ENCODE peak calls at places on chromosomes 5 and 9, in nine cellular contexts. Z is lower lobe of right lung, V is right lobe of liver, N is pancreas, Y is ovary, S is IMR-90, F is mesendoderm, E is psoas muscle, K is testis. D is an unnamed sample. For H3K4me1, the result is how much of the 10 kb centered on the place peaks cover.

GRCh38 chr5:113546711-113547159 is 33.2 kb downstream of the YTHDC2 start:
- DNase-seq in Y (no peak), N (no peak), E (no peak), Z (no peak), V (no peak), F (no peak), K (no peak), S (peak), D (no peak)

GRCh38 chr9:91285729-91286353 is 75.9 kb downstream of the AUH start:
- DNase-seq in K (no peak), N (no peak), Y (no peak), Z (no peak), S (peak), E (no peak), V (no peak), F (no peak), D (no peak)

GRCh38 chr9:72871685-72872084 is 81.2 kb downstream of the ALDH1A1 start:
- DNase-seq in Y (no peak), F (no peak), N (no peak), E (no peak), S (peak), V (no peak), K (no peak), Z (no peak), D (no peak)

GRCh38 chr9:91192379-91192775 is 169.3 kb downstream of the AUH start:
- DNase-seq in N (no peak), Z (no peak), F (no peak), S (peak), Y (no peak), E (no peak), K (no peak), V (no peak), D (no peak)

GRCh38 chr5:19462019-19462418 is 526.0 kb downstream of the CDH18 start:
- DNase-seq in K (no peak), V (no peak), N (no peak), Y (no peak), S (no peak), E (no peak), Z (no peak), F (no peak), D (no peak)

GRCh38 chr9:87359958-87360601 is 137.6 kb upstream of the DAPK1 start:
- DNase-seq in K (no peak), Y (no peak), Z (no peak), F (no peak), N (no peak), S (no peak), V (peak), E (no peak), D (no peak)

GRCh38 chr5:108003178-108003577 is 332.4 kb upstream of the EFNA5 start:
- DNase-seq in Y (no peak), N (no peak), F (no peak), E (no peak), K (no peak), Z (no peak), S (peak), V (no peak), D (no peak)

GRCh38 chr5:141816598-141817399 is 61.4 kb downstream of the PCDH1 start:
- DNase-seq in S (no peak), V (no peak), Z (no peak), K (no peak), E (no peak), N (no peak), F (peak), Y (no peak), D (no peak)

GRCh38 chr9:105355810-105356209 is 92.0 kb upstream of the FSD1L start:
- DNase-seq in V (no peak), E (no peak), S (peak), K (no peak), F (no peak), Y (no peak), N (no peak), Z (no peak), D (no peak)

GRCh38 chr9:87792831-87793288 is 66.9 kb downstream of the CTSL start:
- DNase-seq in E (peak), N (peak), K (peak), Y (no peak), Z (peak), F (peak), S (peak), V (no peak), D (no peak)

GRCh38 chr5:113487411-113487778 is 858 bp downstream of the MCC start:
- DNase-seq in E (no peak), Y (no peak), Z (no peak), F (peak), K (peak), S (peak), V (no peak), N (no peak), D (no peak)

GRCh38 chr9:87886210-87887150 is 3.8 kb downstream of the SPATA31E1 start:
- DNase-seq in F (no peak), N (no peak), Y (no peak), Z (no peak), S (no peak), K (no peak), V (no peak), E (no peak), D (no peak)

GRCh38 chr5:163306421-163306820 is 131.0 kb upstream of the CCNG1 start:
- DNase-seq in S (no peak), Y (no peak), K (no peak), F (peak), E (no peak), Z (no peak), N (no peak), V (no peak), D (no peak)

GRCh38 chr5:134113908-134114875 is at the start of gene TCF7:
- DNase-seq in N (peak), K (peak), S (peak), F (peak), Z (peak), Y (peak), E (peak), V (peak), D (peak)

GRCh38 chr9:26786571-26786970 is 106.0 kb downstream of the CAAP1 start:
- DNase-seq in K (no peak), Y (no peak), E (no peak), V (no peak), S (no peak), Z (no peak), F (no peak), N (no peak), D (no peak)

GRCh38 chr5:159424123-159424522 is 93.8 kb upstream of the IL12B start:
- DNase-seq in E (no peak), V (no peak), K (no peak), S (no peak), Y (no peak), Z (no peak), F (no peak), N (no peak), D (no peak)

GRCh38 chr5:137300411-137301240 is 198.5 kb downstream of the SPOCK1 start:
- DNase-seq in K (no peak), S (peak), N (no peak), Z (no peak), V (no peak), E (no peak), F (no peak), Y (no peak), D (no peak)

GRCh38 chr9:88396836-88397577 is 8.8 kb downstream of the SPIN1 start:
- DNase-seq in Z (no peak), K (no peak), S (peak), F (no peak), Y (no peak), V (no peak), N (no peak), E (no peak), D (no peak)

GRCh38 chr5:109695005-109695926 is 5.5 kb downstream of the MAN2A1 start:
- DNase-seq in S (no peak), F (no peak), V (no peak), K (no peak), E (no peak), N (no peak), Z (no peak), Y (no peak), D (no peak)

GRCh38 chr9:72602629-72603028 is 81.2 kb downstream of the TMC1 start:
- DNase-seq in E (no peak), Z (no peak), V (no peak), Y (no peak), N (no peak), K (no peak), F (no peak), S (peak), D (no peak)

GRCh38 chr5:72209515-72210115 is 102.3 kb downstream of the MAP1B start:
- DNase-seq in F (no peak), Y (no peak), Z (no peak), E (no peak), N (no peak), K (no peak), V (no peak), S (no peak), D (no peak)

GRCh38 chr9:124483481-124483880 is 23.7 kb downstream of the NR5A1 start:
- DNase-seq in E (no peak), S (no peak), Y (no peak), Z (no peak), F (no peak), V (no peak), N (no peak), K (no peak), D (no peak)

GRCh38 chr5:18778226-18778625 is 1144.0 kb downstream of the TAF11L14 start:
- DNase-seq in F (no peak), V (no peak), N (no peak), Z (no peak), S (no peak), Y (no peak), K (no peak), E (no peak), D (no peak)

GRCh38 chr5:14218897-14219573 is 75.9 kb downstream of the TRIO start:
- DNase-seq in Y (no peak), F (no peak), S (peak), V (no peak), N (no peak), E (no peak), Z (no peak), K (no peak), D (no peak)

GRCh38 chr9:89022071-89022721 is 30.9 kb downstream of the S1PR3 start:
- DNase-seq in V (no peak), Y (peak), Z (peak), S (peak), E (no peak), N (peak), K (no peak), F (peak), D (no peak)

GRCh38 chr9:136975624-136976023 is 1.7 kb upstream of the PTGDS start:
- DNase-seq in F (peak), Z (peak), N (no peak), S (no peak), K (peak), Y (no peak), E (no peak), V (no peak), D (peak)

GRCh38 chr5:119323630-119324000 is 32.2 kb upstream of the TNFAIP8 start:
- DNase-seq in F (peak), S (peak), N (no peak), Y (no peak), Z (no peak), E (no peak), K (no peak), V (no peak), D (no peak)

GRCh38 chr5:119324842-119325241 is 31.0 kb upstream of the TNFAIP8 start:
- DNase-seq in K (no peak), Z (no peak), F (no peak), V (no peak), E (no peak), Y (no peak), N (no peak), S (no peak), D (no peak)

GRCh38 chr5:119322312-119322947 is 33.4 kb upstream of the TNFAIP8 start:
- DNase-seq in F (peak), E (no peak), Z (no peak), V (no peak), Y (no peak), N (no peak), S (no peak), K (no peak), D (no peak)

GRCh38 chr5:119321569-119322311 is 34.1 kb upstream of the TNFAIP8 start:
- DNase-seq in N (no peak), E (no peak), Z (no peak), Y (no peak), V (no peak), S (no peak), F (no peak), K (no peak), D (no peak)

DNA sequence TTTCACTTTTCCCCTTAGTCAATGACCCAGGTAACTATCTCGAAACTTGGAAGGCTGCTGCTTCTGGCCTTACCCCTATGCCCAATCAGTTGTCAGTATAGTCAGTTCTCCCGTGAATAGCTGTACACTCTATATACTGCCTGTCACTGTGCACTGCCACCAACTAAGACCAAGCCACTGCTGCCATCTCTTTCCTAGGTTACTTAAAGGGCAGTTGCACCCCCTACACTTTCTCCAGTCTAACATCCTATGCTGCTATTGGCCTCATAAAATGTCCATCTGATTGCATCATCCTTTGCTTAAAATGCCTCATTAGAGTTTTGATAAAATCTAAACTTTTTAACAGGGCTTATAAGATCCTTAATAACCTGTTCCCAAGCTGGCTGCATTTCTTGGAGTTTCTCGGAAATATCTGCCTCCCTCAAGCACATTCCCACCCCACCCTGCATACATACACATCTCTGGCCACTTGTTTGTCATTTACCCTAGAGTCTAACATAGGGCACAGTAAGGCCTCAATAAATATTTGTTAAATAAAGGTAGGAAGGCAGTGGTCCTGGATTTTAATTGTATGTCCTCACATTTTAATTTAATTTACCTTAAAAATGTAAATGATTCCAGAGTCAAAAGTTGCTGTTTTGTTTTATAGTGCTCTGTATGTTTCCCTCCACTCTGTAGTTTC is 32.7 kb upstream of the TNFAIP8 start:
- DNase-seq in N (no peak), F (peak), V (no peak), E (no peak), Y (no peak), S (peak), K (no peak), Z (no peak), D (no peak)
- H3K27ac ChIP-seq in N (no peak), F (no peak), V (peak), E (peak), Y (no peak), S (peak), K (no peak), Z (no peak), D (peak)

GRCh38 chr9:34623386-34624235 is 3.3 kb upstream of the DCTN3 start:
- DNase-seq in K (no peak), Z (no peak), F (no peak), E (no peak), Y (no peak), V (no peak), S (no peak), N (no peak), D (no peak)
- H3K4me1 ChIP-seq in K (under half), Z (under half), F (under half), E (under half), Y (under half), V (under half), S (under half), N (under half), D (under half)

GRCh38 chr5:77632526-77633268 is 5.8 kb downstream of the OTP start:
- DNase-seq in N (no peak), Z (no peak), K (no peak), E (no peak), V (no peak), F (peak), S (no peak), Y (no peak), D (no peak)
- H3K4me3 ChIP-seq in N (no peak), Z (no peak), K (no peak), E (no peak), V (no peak), F (no peak), S (no peak), Y (no peak), D (no peak)

DNA sequence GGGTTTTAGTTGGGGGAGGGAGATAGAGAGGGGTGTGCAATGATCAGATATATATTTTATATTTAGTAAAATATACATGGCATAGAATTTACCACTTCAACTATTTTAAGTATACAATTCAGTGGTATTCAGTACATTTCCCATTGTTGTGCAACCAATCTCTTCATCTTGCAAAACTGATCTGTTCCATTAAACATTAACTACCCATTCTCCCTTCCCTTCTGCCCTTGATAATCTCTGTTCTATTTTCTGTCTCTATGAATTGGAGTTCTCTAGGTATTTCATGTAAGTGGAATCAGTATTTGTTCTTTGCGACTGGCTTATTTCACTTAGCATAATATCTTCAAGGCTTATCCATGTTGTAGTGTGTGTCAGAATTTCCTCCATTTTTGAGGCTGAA is 38.6 kb downstream of the TGFBI start:
- DNase-seq in N (no peak), V (no peak), Y (no peak), S (no peak), E (no peak), Z (no peak), F (no peak), K (no peak), D (no peak)
- H3K27ac ChIP-seq in N (no peak), V (peak), Y (no peak), S (no peak), E (no peak), Z (no peak), F (no peak), K (no peak), D (no peak)

DNA sequence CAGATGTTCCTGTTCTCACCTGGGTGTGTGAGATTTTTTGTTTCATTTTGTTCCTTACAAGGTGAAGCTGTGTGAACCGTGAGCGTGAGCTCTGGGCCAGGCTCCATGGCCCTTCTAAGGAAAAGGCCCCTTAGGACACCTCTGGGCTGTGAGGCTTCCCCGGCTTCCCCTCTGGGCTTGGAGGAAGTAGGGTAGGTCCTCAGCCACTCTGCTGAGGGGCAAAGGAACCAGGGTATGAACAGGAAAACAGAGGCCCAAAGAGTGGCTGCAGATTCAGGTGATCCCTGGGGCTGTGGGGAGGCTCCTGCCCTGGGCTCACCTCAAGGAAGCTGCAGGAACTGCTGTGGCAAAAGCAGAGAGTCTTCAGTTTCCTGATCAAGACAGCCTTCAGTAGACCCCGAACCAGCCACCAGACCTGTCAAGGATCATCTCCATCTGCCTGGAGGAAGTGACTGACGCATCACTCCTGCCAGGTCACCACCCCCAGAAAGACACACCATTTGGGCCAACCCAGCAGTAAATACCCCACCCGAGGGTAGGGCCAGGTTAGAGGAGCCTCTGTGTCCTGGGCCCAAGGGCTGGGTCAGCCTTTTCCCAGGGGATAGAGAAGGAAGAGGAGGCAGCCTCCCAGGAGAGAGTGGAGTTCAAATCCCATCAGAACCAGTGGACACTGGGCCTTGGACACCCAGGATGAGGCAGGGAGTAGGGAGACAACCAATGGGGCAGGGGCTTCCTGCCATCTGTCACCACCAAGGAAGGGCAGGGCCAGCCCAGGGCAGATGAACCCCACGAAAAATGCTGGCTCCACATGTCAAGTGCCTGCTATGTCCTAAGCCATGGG is 5.7 kb upstream of the ST6GALNAC6 start:
- DNase-seq in S (no peak), K (no peak), E (no peak), Z (no peak), V (no peak), N (no peak), F (no peak), Y (peak), D (peak)
- H3K4me1 ChIP-seq in S (under half), K (under half), E (under half), Z (half or more), V (under half), N (under half), F (under half), Y (under half), D (under half)

GRCh38 chr5:45695680-45696093 is 493 bp downstream of the HCN1 start:
- DNase-seq in S (no peak), K (peak), E (no peak), N (no peak), F (peak), Y (no peak), V (no peak), Z (no peak), D (no peak)

GRCh38 chr5:45695011-45695667 is 1.0 kb downstream of the HCN1 start:
- DNase-seq in N (peak), S (no peak), V (no peak), E (no peak), Y (no peak), K (peak), F (peak), Z (no peak), D (no peak)

GRCh38 chr5:45694255-45694834 is 1.8 kb downstream of the HCN1 start:
- DNase-seq in F (no peak), K (no peak), Z (no peak), E (no peak), V (no peak), S (no peak), Y (no peak), N (peak), D (no peak)

GRCh38 chr5:45697211-45697610 is 1.0 kb upstream of the HCN1 start:
- DNase-seq in V (no peak), S (no peak), Z (no peak), F (peak), K (no peak), E (no peak), N (no peak), Y (no peak), D (no peak)

GRCh38 chr5:45696206-45696836 is at the start of gene HCN1:
- DNase-seq in S (peak), N (peak), E (peak), V (peak), F (peak), Z (peak), Y (peak), K (peak), D (no peak)
- H3K4me3 ChIP-seq in S (no peak), N (peak), E (peak), V (no peak), F (peak), Z (peak), Y (no peak), K (peak), D (no peak)

GRCh38 chr5:62369039-62369438 is 34.7 kb downstream of the DIMT1 start:
- DNase-seq in F (no peak), E (no peak), K (no peak), S (no peak), V (no peak), N (no peak), Z (no peak), Y (no peak), D (no peak)

GRCh38 chr5:62373382-62373781 is 30.3 kb downstream of the DIMT1 start:
- DNase-seq in F (no peak), S (no peak), V (no peak), Z (no peak), K (no peak), Y (no peak), E (no peak), N (no peak), D (no peak)

GRCh38 chr5:62372600-62372999 is 31.1 kb downstream of the DIMT1 start:
- DNase-seq in S (no peak), E (no peak), V (no peak), N (no peak), F (no peak), Z (no peak), Y (no peak), K (no peak), D (no peak)

GRCh38 chr5:62374090-62374489 is 29.6 kb downstream of the DIMT1 start:
- DNase-seq in E (no peak), K (no peak), V (no peak), F (no peak), Y (no peak), Z (no peak), S (no peak), N (no peak), D (no peak)

DNA sequence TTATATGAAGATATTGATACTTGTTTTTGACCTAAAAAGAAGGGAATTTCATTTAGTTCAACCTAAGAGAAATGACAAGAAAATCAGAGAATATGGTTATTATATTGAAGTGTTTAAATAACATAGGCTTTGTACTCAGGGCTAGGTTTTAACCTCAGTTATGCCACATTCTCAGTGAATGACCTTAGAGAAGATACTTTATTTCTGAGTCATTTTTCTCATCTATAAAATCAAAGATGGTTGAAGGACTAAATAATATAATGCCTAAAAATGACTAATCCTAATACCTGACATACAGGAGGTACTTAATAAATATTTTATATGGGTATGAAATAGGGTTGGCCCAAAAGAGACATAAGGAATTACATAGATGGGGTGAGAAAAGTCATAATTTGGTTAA is 32.3 kb downstream of the DIMT1 start:
- DNase-seq in V (no peak), F (no peak), N (no peak), E (no peak), Z (no peak), S (peak), K (no peak), Y (no peak), D (no peak)
- H3K27ac ChIP-seq in V (no peak), F (no peak), N (no peak), E (no peak), Z (no peak), S (no peak), K (no peak), Y (no peak), D (no peak)